ENCODE peak calls at places on chromosome 12, in four cellular contexts. K is fibroblast of lung; M is NCI-H1417; O is stimulated activated CD4-positive, alpha-beta T cell treated with anti-CD3 and anti-CD28 coated beads, Interleukin-2, amount 100 ng/mL, for 24 hours. A is an unnamed sample.

GRCh38 chr12:124696689-124697476 is 129.5 kb upstream of the NCOR2 start:
- DNase-seq in K (no peak), O (no peak), M (peak), A (no peak)

GRCh38 chr12:104463371-104463770 is 6.6 kb downstream of the CHST11 start:
- DNase-seq in K (no peak), M (no peak), O (no peak), A (no peak)

GRCh38 chr12:227923-228845 is 14.2 kb upstream of the SLC6A12 start:
- DNase-seq in M (no peak), O (no peak), K (no peak), A (no peak)

GRCh38 chr12:53045646-53046045 is 4.2 kb upstream of the TNS2 start:
- DNase-seq in M (no peak), O (no peak), K (no peak), A (no peak)

GRCh38 chr12:39935275-39935674 is 170.6 kb downstream of the SLC2A13 start:
- DNase-seq in K (peak), O (no peak), M (no peak), A (no peak)

GRCh38 chr12:111942557-111942956 is 70.4 kb downstream of the TMEM116 start:
- DNase-seq in K (peak), M (no peak), O (no peak), A (no peak)

GRCh38 chr12:128626808-128627320 is 196.9 kb downstream of the SLC15A4 start:
- DNase-seq in K (no peak), O (no peak), M (no peak), A (no peak)

GRCh38 chr12:42326466-42327226 is 679 bp downstream of the PPHLN1 start:
- DNase-seq in O (peak), K (peak), M (peak), A (peak)